ENCODE peak calls at places on chromosome 1, in seven cellular contexts. One of them, this sample, is unnamed.
A peak's percentile ranks its signal among the peaks of the same experiment; 100 is the strongest.

GRCh38 chr1:230142608-230143209 is 75.7 kb downstream of the GALNT2 start:
- DNase-seq in HCT116: no peak
- DNase-seq in CD8-positive, alpha-beta memory T cell: no peak
- DNase-seq in PC-3: no peak
- DNase-seq in ovary: no peak
- DNase-seq in MM.1S: no peak
- DNase-seq in adrenal gland: no peak
- DNase-seq in this sample: no peak

GRCh38 chr1:9291914-9292360 is 757 bp upstream of the SPSB1 start:
- DNase-seq in adrenal gland: peak; percentile 83
- DNase-seq in ovary: peak; percentile 74
- DNase-seq in CD8-positive, alpha-beta memory T cell: no peak
- DNase-seq in MM.1S: no peak
- DNase-seq in HCT116: no peak
- DNase-seq in PC-3: peak; percentile 81
- DNase-seq in this sample: no peak

GRCh38 chr1:29245876-29246275 is 9.6 kb downstream of the PTPRU start:
- DNase-seq in CD8-positive, alpha-beta memory T cell: no peak
- DNase-seq in adrenal gland: peak; percentile 68
- DNase-seq in MM.1S: peak; percentile 29
- DNase-seq in PC-3: peak; percentile 75
- DNase-seq in ovary: no peak
- DNase-seq in HCT116: no peak
- DNase-seq in this sample: no peak

GRCh38 chr1:174990382-174990999 is 9.3 kb upstream of the CACYBP start:
- DNase-seq in CD8-positive, alpha-beta memory T cell: peak; percentile 32
- DNase-seq in PC-3: peak; percentile 73
- DNase-seq in MM.1S: peak; percentile 78
- DNase-seq in ovary: no peak
- DNase-seq in adrenal gland: no peak
- DNase-seq in HCT116: no peak
- DNase-seq in this sample: no peak

GRCh38 chr1:18640228-18641004 is 9.8 kb downstream of the PAX7 start:
- DNase-seq in MM.1S: no peak
- DNase-seq in PC-3: no peak
- DNase-seq in ovary: no peak
- DNase-seq in CD8-positive, alpha-beta memory T cell: no peak
- DNase-seq in HCT116: no peak
- DNase-seq in adrenal gland: no peak
- DNase-seq in this sample: no peak

GRCh38 chr1:14435368-14436023 is 163.0 kb upstream of the KAZN start:
- DNase-seq in adrenal gland: no peak
- DNase-seq in HCT116: no peak
- DNase-seq in ovary: no peak
- DNase-seq in PC-3: no peak
- DNase-seq in MM.1S: no peak
- DNase-seq in CD8-positive, alpha-beta memory T cell: no peak
- DNase-seq in this sample: no peak

GRCh38 chr1:115088871-115089442 is 346 bp downstream of the TSPAN2 start:
- DNase-seq in ovary: no peak
- DNase-seq in MM.1S: no peak
- DNase-seq in adrenal gland: no peak
- DNase-seq in PC-3: peak; percentile 9
- DNase-seq in HCT116: no peak
- DNase-seq in CD8-positive, alpha-beta memory T cell: peak; percentile 9
- DNase-seq in this sample: no peak

GRCh38 chr1:27391511-27392095 is 819 bp upstream of the GPR3 start:
- DNase-seq in PC-3: peak; percentile 48
- DNase-seq in adrenal gland: peak; percentile 88
- DNase-seq in HCT116: peak; percentile 53
- DNase-seq in ovary: no peak
- DNase-seq in MM.1S: no peak
- DNase-seq in CD8-positive, alpha-beta memory T cell: no peak
- DNase-seq in this sample: no peak

GRCh38 chr1:59061876-59062275 is 235.0 kb upstream of the FGGY start:
- DNase-seq in HCT116: peak; percentile 32
- DNase-seq in PC-3: peak; percentile 46
- DNase-seq in ovary: peak; percentile 56
- DNase-seq in adrenal gland: peak; percentile 79
- DNase-seq in MM.1S: no peak
- DNase-seq in CD8-positive, alpha-beta memory T cell: no peak
- DNase-seq in this sample: peak; percentile 44

GRCh38 chr1:73593379-73593778 is 604.6 kb downstream of the LRRIQ3 start:
- DNase-seq in MM.1S: peak; percentile 29
- DNase-seq in CD8-positive, alpha-beta memory T cell: no peak
- DNase-seq in ovary: no peak
- DNase-seq in adrenal gland: peak; percentile 69
- DNase-seq in PC-3: peak; percentile 80
- DNase-seq in HCT116: no peak
- DNase-seq in this sample: peak; percentile 67

DNA sequence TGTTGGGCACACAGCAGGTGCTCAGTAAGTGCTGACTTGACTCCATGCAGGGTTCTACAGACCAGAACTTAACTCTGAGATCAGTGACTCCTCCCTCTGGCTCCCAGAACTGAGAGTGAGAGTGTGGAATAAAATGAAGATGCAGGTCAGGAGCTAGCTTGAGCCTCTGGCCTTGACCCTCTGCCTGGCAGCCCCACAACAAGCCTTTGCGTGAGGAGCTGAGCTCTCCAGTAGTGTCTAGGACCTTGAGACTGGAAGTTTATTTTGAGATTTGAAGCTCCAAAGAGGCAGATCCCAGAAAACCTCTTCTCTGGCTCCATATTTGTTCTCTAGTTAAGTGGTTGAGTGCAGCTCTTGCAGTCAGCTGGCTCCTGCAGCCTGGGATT is 3.4 kb upstream of the WNT2B start:
- DNase-seq in CD8-positive, alpha-beta memory T cell: no peak
- DNase-seq in adrenal gland: no peak
- DNase-seq in HCT116: no peak
- DNase-seq in ovary: peak; percentile 87
- DNase-seq in PC-3: no peak
- DNase-seq in MM.1S: no peak
- DNase-seq in this sample: no peak
- H3K27me3 ChIP-seq in CD8-positive, alpha-beta memory T cell: peaks cover 56% of the 10 kb centered on the region
- H3K27me3 ChIP-seq in adrenal gland: no peaks in the 10 kb centered on the region
- H3K27me3 ChIP-seq in HCT116: no peaks in the 10 kb centered on the region
- H3K27me3 ChIP-seq in ovary: no peaks in the 10 kb centered on the region
- H3K27me3 ChIP-seq in PC-3: no peaks in the 10 kb centered on the region
- H3K27me3 ChIP-seq in MM.1S: no peaks in the 10 kb centered on the region
- H3K27me3 ChIP-seq in this sample: no peaks in the 10 kb centered on the region

GRCh38 chr1:168531605-168532345 is 12.0 kb downstream of the XCL2 start:
- DNase-seq in CD8-positive, alpha-beta memory T cell: peak; percentile 59
- DNase-seq in adrenal gland: no peak
- DNase-seq in HCT116: no peak
- DNase-seq in PC-3: no peak
- DNase-seq in MM.1S: no peak
- DNase-seq in ovary: no peak
- DNase-seq in this sample: no peak

DNA sequence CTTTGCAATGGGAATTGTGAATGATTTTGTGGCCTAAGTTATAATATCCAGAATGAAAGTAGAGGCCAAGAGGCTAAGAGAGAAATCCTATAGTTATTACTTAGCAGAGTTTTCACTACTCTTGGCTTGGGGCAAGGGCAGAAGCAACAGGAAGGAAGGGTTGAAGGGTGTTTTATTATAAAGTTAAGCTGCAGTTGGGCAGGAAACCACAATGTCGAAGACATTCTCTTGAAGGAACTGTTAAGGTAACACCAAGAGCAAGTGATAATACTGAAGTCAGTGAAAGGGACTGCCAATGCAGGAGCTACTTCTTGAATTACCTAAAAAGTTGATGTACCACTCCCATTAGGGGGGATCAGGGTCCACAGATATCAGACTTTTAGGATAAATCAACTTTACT is 8.3 kb downstream of the XCL2 start:
- DNase-seq in MM.1S: peak; percentile 91
- DNase-seq in adrenal gland: no peak
- DNase-seq in ovary: no peak
- DNase-seq in CD8-positive, alpha-beta memory T cell: peak; percentile 66
- DNase-seq in PC-3: no peak
- DNase-seq in HCT116: no peak
- DNase-seq in this sample: no peak
- H3K4me3 ChIP-seq in MM.1S: peak overlapping the region; percentile 18
- H3K4me3 ChIP-seq in adrenal gland: no peak overlapping the region
- H3K4me3 ChIP-seq in ovary: no peak overlapping the region
- H3K4me3 ChIP-seq in CD8-positive, alpha-beta memory T cell: peak overlapping the region; percentile 9
- H3K4me3 ChIP-seq in PC-3: no peak overlapping the region
- H3K4me3 ChIP-seq in HCT116: no peak overlapping the region
- H3K4me3 ChIP-seq in this sample: no peak overlapping the region

GRCh38 chr1:168099314-168099920 is 37.3 kb downstream of the GPR161 start:
- DNase-seq in PC-3: no peak
- DNase-seq in MM.1S: no peak
- DNase-seq in HCT116: no peak
- DNase-seq in adrenal gland: peak; percentile 46
- DNase-seq in CD8-positive, alpha-beta memory T cell: no peak
- DNase-seq in ovary: no peak
- DNase-seq in this sample: no peak
- H3K27me3 ChIP-seq in PC-3: no peaks in the 10 kb centered on the region
- H3K27me3 ChIP-seq in MM.1S: no peaks in the 10 kb centered on the region
- H3K27me3 ChIP-seq in HCT116: no peaks in the 10 kb centered on the region
- H3K27me3 ChIP-seq in adrenal gland: no peaks in the 10 kb centered on the region
- H3K27me3 ChIP-seq in CD8-positive, alpha-beta memory T cell: no peaks in the 10 kb centered on the region
- H3K27me3 ChIP-seq in ovary: no peaks in the 10 kb centered on the region
- H3K27me3 ChIP-seq in this sample: no peaks in the 10 kb centered on the region

GRCh38 chr1:156077430-156077760 is 4.9 kb downstream of the MEX3A start:
- DNase-seq in adrenal gland: no peak
- DNase-seq in CD8-positive, alpha-beta memory T cell: no peak
- DNase-seq in PC-3: no peak
- DNase-seq in ovary: no peak
- DNase-seq in HCT116: no peak
- DNase-seq in MM.1S: no peak
- DNase-seq in this sample: no peak
- H3K4me3 ChIP-seq in adrenal gland: no peak overlapping the region
- H3K4me3 ChIP-seq in CD8-positive, alpha-beta memory T cell: no peak overlapping the region
- H3K4me3 ChIP-seq in PC-3: no peak overlapping the region
- H3K4me3 ChIP-seq in ovary: no peak overlapping the region
- H3K4me3 ChIP-seq in HCT116: no peak overlapping the region
- H3K4me3 ChIP-seq in MM.1S: no peak overlapping the region
- H3K4me3 ChIP-seq in this sample: no peak overlapping the region

GRCh38 chr1:12690156-12690555 is 25.8 kb upstream of the AADACL3 start:
- DNase-seq in HCT116: no peak
- DNase-seq in ovary: no peak
- DNase-seq in PC-3: no peak
- DNase-seq in adrenal gland: no peak
- DNase-seq in CD8-positive, alpha-beta memory T cell: no peak
- DNase-seq in MM.1S: no peak
- DNase-seq in this sample: no peak

GRCh38 chr1:12696658-12697057 is 19.3 kb upstream of the AADACL3 start:
- DNase-seq in CD8-positive, alpha-beta memory T cell: no peak
- DNase-seq in MM.1S: no peak
- DNase-seq in PC-3: no peak
- DNase-seq in ovary: no peak
- DNase-seq in adrenal gland: no peak
- DNase-seq in HCT116: no peak
- DNase-seq in this sample: no peak

GRCh38 chr1:12697406-12697805 is 18.5 kb upstream of the AADACL3 start:
- DNase-seq in MM.1S: no peak
- DNase-seq in adrenal gland: no peak
- DNase-seq in ovary: no peak
- DNase-seq in HCT116: no peak
- DNase-seq in CD8-positive, alpha-beta memory T cell: no peak
- DNase-seq in PC-3: peak; percentile 27
- DNase-seq in this sample: no peak

DNA sequence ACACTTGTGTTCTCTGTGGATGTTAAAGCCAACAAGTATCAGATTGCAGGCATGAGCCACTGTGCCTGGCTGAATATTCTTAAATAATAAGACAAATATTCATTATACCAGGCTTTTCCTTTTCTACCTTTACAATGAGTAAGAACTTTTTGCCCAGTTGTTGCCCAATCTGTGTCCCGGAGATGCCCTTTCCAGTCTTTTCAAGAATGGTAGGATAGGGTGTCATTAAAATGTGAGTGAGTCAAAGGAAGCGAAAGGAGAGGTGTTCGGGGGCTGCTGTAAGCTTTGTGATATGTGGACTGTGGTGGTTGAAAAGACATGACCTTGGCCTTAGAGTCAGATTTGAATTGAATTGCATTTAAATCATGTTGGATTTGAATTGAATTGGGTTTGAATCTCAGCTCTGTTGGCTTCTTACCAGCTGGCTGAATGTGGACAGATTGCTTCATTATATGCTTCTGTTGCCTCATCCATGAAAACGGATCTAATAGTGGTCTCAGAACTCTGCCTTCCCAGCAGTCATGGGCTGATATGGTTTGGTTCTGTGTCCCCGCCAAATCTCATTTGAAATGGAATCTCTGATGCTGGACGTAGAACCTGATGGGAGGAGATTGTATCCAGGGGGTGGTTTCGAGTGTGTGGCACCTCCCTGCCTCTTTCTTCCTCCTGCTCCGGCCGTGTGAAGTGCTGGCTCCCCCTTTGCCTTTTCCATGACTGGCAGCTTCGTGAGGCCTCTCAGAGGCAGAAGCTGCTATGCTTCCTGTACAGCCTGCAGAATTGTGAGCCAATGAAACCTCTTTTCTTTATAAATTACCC is 22.7 kb upstream of the AADACL3 start:
- DNase-seq in HCT116: no peak
- DNase-seq in ovary: no peak
- DNase-seq in adrenal gland: no peak
- DNase-seq in CD8-positive, alpha-beta memory T cell: no peak
- DNase-seq in PC-3: no peak
- DNase-seq in MM.1S: no peak
- DNase-seq in this sample: no peak
- H3K27me3 ChIP-seq in HCT116: no peaks in the 10 kb centered on the region
- H3K27me3 ChIP-seq in ovary: no peaks in the 10 kb centered on the region
- H3K27me3 ChIP-seq in adrenal gland: no peaks in the 10 kb centered on the region
- H3K27me3 ChIP-seq in CD8-positive, alpha-beta memory T cell: no peaks in the 10 kb centered on the region
- H3K27me3 ChIP-seq in PC-3: peaks cover 62% of the 10 kb centered on the region
- H3K27me3 ChIP-seq in MM.1S: peaks cover 6% of the 10 kb centered on the region
- H3K27me3 ChIP-seq in this sample: no peaks in the 10 kb centered on the region

GRCh38 chr1:212957546-212957945 is 7.2 kb downstream of the VASH2 start:
- DNase-seq in ovary: no peak
- DNase-seq in adrenal gland: no peak
- DNase-seq in MM.1S: no peak
- DNase-seq in PC-3: no peak
- DNase-seq in CD8-positive, alpha-beta memory T cell: no peak
- DNase-seq in HCT116: no peak
- DNase-seq in this sample: no peak
- H3K4me3 ChIP-seq in ovary: no peak overlapping the region
- H3K4me3 ChIP-seq in adrenal gland: no peak overlapping the region
- H3K4me3 ChIP-seq in MM.1S: no peak overlapping the region
- H3K4me3 ChIP-seq in PC-3: no peak overlapping the region
- H3K4me3 ChIP-seq in CD8-positive, alpha-beta memory T cell: no peak overlapping the region
- H3K4me3 ChIP-seq in HCT116: no peak overlapping the region
- H3K4me3 ChIP-seq in this sample: no peak overlapping the region